ENCODE peak calls at places on chromosomes 1 and 21, in four cellular contexts. One of them, this sample, is unnamed.

GRCh38 chr1:164704954-164705353 is 146.0 kb downstream of the PBX1 start:
- DNase-seq in mesenchymal stem cell: no peak
- DNase-seq in IMR-90: no peak
- DNase-seq in H9: no peak
- DNase-seq in this sample: no peak

GRCh38 chr1:32962248-32962896 is 2.2 kb downstream of the RNF19B start:
- DNase-seq in mesenchymal stem cell: peak
- DNase-seq in IMR-90: peak
- DNase-seq in H9: no peak
- DNase-seq in this sample: no peak

GRCh38 chr1:172948457-172948856 is 102.3 kb downstream of the TNFSF18 start:
- DNase-seq in mesenchymal stem cell: peak
- DNase-seq in IMR-90: peak
- DNase-seq in H9: no peak
- DNase-seq in this sample: no peak

GRCh38 chr1:109819906-109820305 is 56.2 kb upstream of the EPS8L3 start:
- DNase-seq in mesenchymal stem cell: no peak
- DNase-seq in IMR-90: no peak
- DNase-seq in H9: peak
- DNase-seq in this sample: no peak

GRCh38 chr1:203306970-203307541 is 1.7 kb downstream of the BTG2 start:
- DNase-seq in mesenchymal stem cell: no peak
- DNase-seq in IMR-90: no peak
- DNase-seq in H9: no peak
- DNase-seq in this sample: no peak

GRCh38 chr21:42771503-42771805 is 107.9 kb downstream of the WDR4 start:
- DNase-seq in mesenchymal stem cell: no peak
- DNase-seq in IMR-90: no peak
- DNase-seq in H9: no peak
- DNase-seq in this sample: no peak

GRCh38 chr21:42063206-42063577 is 7.9 kb upstream of the UMODL1 start:
- DNase-seq in mesenchymal stem cell: no peak
- DNase-seq in IMR-90: no peak
- DNase-seq in H9: no peak
- DNase-seq in this sample: no peak

GRCh38 chr1:112057736-112058135 is 68.3 kb upstream of the KCND3 start:
- DNase-seq in mesenchymal stem cell: no peak
- DNase-seq in IMR-90: no peak
- DNase-seq in H9: no peak
- DNase-seq in this sample: no peak

GRCh38 chr1:206736878-206737728 is 33.5 kb upstream of the IL19 start:
- DNase-seq in mesenchymal stem cell: no peak
- DNase-seq in IMR-90: no peak
- DNase-seq in H9: no peak
- DNase-seq in this sample: no peak

GRCh38 chr21:33948096-33948950 is 32.7 kb upstream of the ATP5PO start:
- DNase-seq in mesenchymal stem cell: peak
- DNase-seq in IMR-90: peak
- DNase-seq in H9: peak
- DNase-seq in this sample: peak

GRCh38 chr21:39037807-39038405 is 145.3 kb downstream of the PSMG1 start:
- DNase-seq in mesenchymal stem cell: peak
- DNase-seq in IMR-90: peak
- DNase-seq in H9: peak
- DNase-seq in this sample: no peak
- H2AFZ ChIP-seq in mesenchymal stem cell: no peak
- H2AFZ ChIP-seq in IMR-90: peak
- H2AFZ ChIP-seq in H9: no peak
- H2AFZ ChIP-seq in this sample: peak

DNA sequence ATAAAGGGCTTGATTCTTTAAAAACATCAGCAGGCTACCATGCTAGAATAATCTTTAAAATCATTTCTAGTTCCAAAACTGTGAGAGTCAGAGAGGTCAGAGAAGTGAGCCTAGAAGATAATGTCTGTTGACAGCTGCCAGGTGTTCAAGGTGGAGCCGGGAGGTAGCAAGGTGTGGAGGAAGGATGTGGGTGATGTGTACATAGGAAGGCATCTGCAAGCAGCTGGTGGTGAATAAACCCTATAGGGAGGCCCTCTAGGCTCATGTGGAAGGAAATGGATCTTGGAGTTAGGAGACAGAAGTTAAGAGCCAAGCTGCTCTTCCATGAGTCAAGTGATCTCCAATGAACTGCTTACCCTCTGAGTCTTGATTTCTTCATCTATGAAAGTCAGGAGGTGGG is 266.2 kb downstream of the RHOU start:
- DNase-seq in mesenchymal stem cell: no peak
- DNase-seq in IMR-90: no peak
- DNase-seq in H9: no peak
- DNase-seq in this sample: no peak
- H2AK5ac ChIP-seq in mesenchymal stem cell: no peak
- H2AK5ac ChIP-seq in IMR-90: no peak
- H2AK5ac ChIP-seq in H9: no peak
- H2AK5ac ChIP-seq in this sample: no peak

GRCh38 chr1:179247923-179248322 is 18.4 kb upstream of the ABL2 start:
- DNase-seq in mesenchymal stem cell: no peak
- DNase-seq in IMR-90: no peak
- DNase-seq in H9: no peak
- DNase-seq in this sample: no peak

GRCh38 chr1:179253286-179253972 is 24.0 kb upstream of the ABL2 start:
- DNase-seq in mesenchymal stem cell: peak
- DNase-seq in IMR-90: peak
- DNase-seq in H9: no peak
- DNase-seq in this sample: no peak

GRCh38 chr1:179252606-179253005 is 23.1 kb upstream of the ABL2 start:
- DNase-seq in mesenchymal stem cell: no peak
- DNase-seq in IMR-90: no peak
- DNase-seq in H9: no peak
- DNase-seq in this sample: no peak

DNA sequence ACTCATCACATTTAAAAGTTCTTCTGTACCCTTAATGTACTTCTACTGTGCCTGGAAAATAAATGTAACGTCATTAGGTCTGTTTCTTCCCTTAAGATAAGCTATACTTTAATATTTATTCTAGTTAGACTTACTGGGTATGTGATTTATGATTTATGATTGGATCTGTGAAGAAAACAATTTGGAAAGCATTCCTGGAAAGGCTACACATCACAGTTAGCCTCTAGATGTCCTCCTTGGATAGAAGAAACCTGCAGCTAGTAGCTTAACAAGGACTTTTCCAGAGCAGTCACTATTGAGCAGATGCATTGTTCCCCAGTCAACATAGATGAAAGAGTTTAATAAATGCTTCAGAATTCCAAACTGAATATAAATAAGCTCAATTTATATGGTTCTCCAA is 22.2 kb upstream of the ABL2 start:
- DNase-seq in mesenchymal stem cell: peak
- DNase-seq in IMR-90: peak
- DNase-seq in H9: no peak
- DNase-seq in this sample: peak
- H2AFZ ChIP-seq in mesenchymal stem cell: no peak
- H2AFZ ChIP-seq in IMR-90: no peak
- H2AFZ ChIP-seq in H9: no peak
- H2AFZ ChIP-seq in this sample: no peak

DNA sequence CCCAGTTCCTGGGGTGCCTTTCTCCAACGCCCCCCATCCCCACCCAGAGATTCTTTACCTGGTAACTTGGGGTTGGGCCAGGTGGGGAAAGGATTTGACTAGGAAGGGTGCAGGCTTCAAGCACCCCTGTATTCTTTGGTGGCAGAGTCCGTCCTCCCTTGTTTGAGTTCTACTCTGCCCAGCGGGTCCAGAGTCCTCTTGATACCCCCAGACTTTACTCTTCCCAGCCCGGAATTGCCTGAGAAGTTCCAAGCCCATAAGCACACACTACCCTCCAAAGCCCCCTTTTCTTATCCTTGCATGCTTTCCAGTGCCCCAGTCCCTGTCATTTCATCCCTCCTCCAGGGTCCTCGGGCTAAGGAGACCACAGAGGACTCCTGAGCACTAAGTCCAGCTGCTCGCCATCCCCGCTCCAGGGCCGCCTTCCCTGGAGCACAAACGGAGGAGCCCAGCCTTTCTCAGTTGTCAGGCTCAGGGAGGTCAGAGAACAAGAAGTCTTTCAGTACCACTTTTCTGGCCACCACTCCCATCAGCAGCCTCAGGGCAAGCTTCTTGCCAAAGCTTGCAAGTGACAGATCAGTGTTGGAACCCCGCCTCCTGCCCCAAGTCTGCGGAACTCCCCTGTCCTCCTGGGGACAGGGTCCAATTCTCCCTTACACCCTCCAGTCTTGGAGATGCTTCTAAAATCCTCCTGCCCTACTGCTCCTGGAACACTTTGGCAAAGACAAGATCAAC is 12.2 kb downstream of the SLC45A3 start:
- DNase-seq in mesenchymal stem cell: no peak
- DNase-seq in IMR-90: no peak
- DNase-seq in H9: no peak
- DNase-seq in this sample: no peak
- H2AK5ac ChIP-seq in mesenchymal stem cell: no peak
- H2AK5ac ChIP-seq in IMR-90: no peak
- H2AK5ac ChIP-seq in H9: no peak
- H2AK5ac ChIP-seq in this sample: no peak

DNA sequence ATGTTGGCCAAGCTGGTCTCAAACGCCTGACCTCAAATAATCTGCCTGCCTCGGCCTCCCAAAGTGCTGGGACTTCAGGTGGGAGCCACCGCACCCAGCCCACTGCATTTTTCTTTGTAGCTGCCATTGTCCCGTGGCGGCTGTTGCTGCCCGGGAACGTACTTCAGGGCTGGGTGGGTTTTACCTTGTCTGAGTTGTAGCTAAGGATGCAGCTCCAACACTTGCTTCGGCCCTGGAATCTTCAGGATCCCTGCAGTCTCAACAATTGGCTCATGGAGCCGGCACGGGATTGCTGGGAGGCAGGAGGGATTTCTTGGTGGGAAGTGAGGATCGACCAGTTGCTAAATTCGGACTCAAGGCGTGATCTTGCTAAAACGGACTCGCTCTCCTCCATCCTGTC is 10.7 kb downstream of the TNFRSF8 start:
- DNase-seq in mesenchymal stem cell: no peak
- DNase-seq in IMR-90: no peak
- DNase-seq in H9: no peak
- DNase-seq in this sample: no peak
- H2AFZ ChIP-seq in mesenchymal stem cell: no peak
- H2AFZ ChIP-seq in IMR-90: no peak
- H2AFZ ChIP-seq in H9: no peak
- H2AFZ ChIP-seq in this sample: no peak

DNA sequence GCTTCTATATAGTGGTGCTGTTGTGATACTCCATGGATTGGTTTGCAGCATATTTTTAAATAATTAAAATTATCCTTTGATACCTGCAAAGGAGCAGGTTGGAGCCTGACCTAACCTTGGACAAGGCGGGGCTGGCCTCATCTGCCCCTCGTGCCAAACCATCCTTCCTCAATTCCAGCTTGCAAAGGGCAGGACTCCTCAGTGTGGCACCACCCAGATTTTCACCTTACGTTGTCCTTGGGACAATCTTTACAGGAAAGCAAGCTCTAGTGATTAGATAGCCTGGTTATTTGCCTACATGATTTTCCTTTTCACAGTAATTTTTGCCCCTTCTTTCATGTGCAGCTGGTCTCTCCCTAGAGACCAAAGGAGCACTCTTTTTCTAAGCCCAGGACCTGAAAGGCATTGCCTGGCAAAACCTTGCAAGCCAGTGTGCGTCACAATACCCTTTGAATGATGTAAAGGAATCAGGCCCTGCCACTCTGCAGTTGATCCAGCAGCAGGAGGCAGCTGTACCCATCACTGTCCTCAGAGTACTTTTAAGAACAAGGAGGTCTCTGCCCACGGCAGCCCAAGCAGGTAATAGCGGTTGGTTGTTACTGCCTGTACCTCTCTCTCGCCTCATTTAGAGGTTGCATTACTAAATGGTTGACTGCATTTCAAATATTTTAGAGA is 99.4 kb downstream of the ADSS2 start:
- DNase-seq in mesenchymal stem cell: no peak
- DNase-seq in IMR-90: no peak
- DNase-seq in H9: no peak
- DNase-seq in this sample: no peak
- H2AK5ac ChIP-seq in mesenchymal stem cell: peak
- H2AK5ac ChIP-seq in IMR-90: peak
- H2AK5ac ChIP-seq in H9: no peak
- H2AK5ac ChIP-seq in this sample: no peak

GRCh38 chr1:66242646-66243547 is 291.1 kb upstream of the SGIP1 start:
- DNase-seq in mesenchymal stem cell: peak
- DNase-seq in IMR-90: peak
- DNase-seq in H9: peak
- DNase-seq in this sample: peak
- H2AFZ ChIP-seq in mesenchymal stem cell: no peak
- H2AFZ ChIP-seq in IMR-90: peak
- H2AFZ ChIP-seq in H9: no peak
- H2AFZ ChIP-seq in this sample: peak

This sample was measured in neuronal stem cell.